ENCODE peak calls at places on chromosomes 7 and 10, in four cellular contexts. F, Y, B and U are unnamed samples.

GRCh38 chr10:33344676-33345075 is 10.2 kb upstream of the NRP1 start:
- DNase-seq in F (no peak), Y (no peak), B (no peak), U (no peak)

GRCh38 chr10:87608756-87609155 is 50.9 kb upstream of the PAPSS2 start:
- DNase-seq in F (no peak), Y (no peak), B (no peak), U (no peak)

GRCh38 chr10:60905580-60905979 is 38.4 kb downstream of the RHOBTB1 start:
- DNase-seq in F (no peak), Y (peak), B (no peak), U (no peak)

GRCh38 chr7:142714375-142714774 is 34.9 kb upstream of the PRSS1 start:
- DNase-seq in F (no peak), Y (no peak), B (no peak), U (no peak)

GRCh38 chr7:48183370-48183743 is 12.1 kb downstream of the ABCA13 start:
- DNase-seq in F (peak), Y (no peak), B (no peak), U (no peak)

GRCh38 chr7:129689995-129690581 is 78.6 kb downstream of the NRF1 start:
- DNase-seq in F (peak), Y (peak), B (no peak), U (no peak)

GRCh38 chr10:94178475-94179251 is 184.1 kb downstream of the NOC3L start:
- DNase-seq in F (no peak), Y (no peak), B (no peak), U (no peak)

GRCh38 chr7:26467104-26467503 is 175.4 kb downstream of the SNX10 start:
- DNase-seq in F (no peak), Y (no peak), B (no peak), U (no peak)

GRCh38 chr10:76282122-76283030 is 851.0 kb downstream of the LRMDA start:
- DNase-seq in F (no peak), Y (no peak), B (no peak), U (no peak)

GRCh38 chr10:7611909-7612308 is 54.9 kb downstream of the ITIH5 start:
- DNase-seq in F (no peak), Y (no peak), B (no peak), U (no peak)

GRCh38 chr10:75335983-75336382 is 65.6 kb downstream of the ZNF503 start:
- DNase-seq in F (no peak), Y (no peak), B (no peak), U (no peak)

GRCh38 chr10:110641256-110641655 is 2.9 kb upstream of the RBM20 start:
- DNase-seq in F (no peak), Y (no peak), B (no peak), U (no peak)

GRCh38 chr10:132422931-132423813 is 26.2 kb downstream of the PWWP2B start:
- DNase-seq in F (no peak), Y (no peak), B (no peak), U (no peak)

GRCh38 chr7:24979470-24979862 is 512 bp downstream of the OSBPL3 start:
- DNase-seq in F (peak), Y (peak), B (peak), U (peak)

GRCh38 chr7:95396136-95397032 is at the start of gene PON3:
- DNase-seq in F (no peak), Y (peak), B (no peak), U (no peak)